ENCODE peak calls at places on chromosome 18, in nine cellular contexts. One of them, this sample, is unnamed.

GRCh38 chr18:36214811-36215210 is 27.5 kb downstream of the MOCOS start:
- DNase-seq in CD4-positive, alpha-beta T cell: no peak
- DNase-seq in naive thymus-derived CD4-positive, alpha-beta T cell: no peak
- DNase-seq in substantia nigra: no peak
- DNase-seq in astrocyte of the spinal cord: no peak
- DNase-seq in fibroblast of the conjunctiva: no peak
- DNase-seq in D341Med: peak; percentile 26
- DNase-seq in NCI-H1105: no peak
- DNase-seq in stimulated activated CD4-positive, alpha-beta T cell treated with anti-CD3 and anti-CD28 coated beads, TNF-alpha, amount 100 ng/mL, for 1 hour: no peak
- DNase-seq in this sample: peak; percentile 67

GRCh38 chr18:73646772-73647171 is 500.9 kb downstream of the FBXO15 start:
- DNase-seq in stimulated activated CD4-positive, alpha-beta T cell treated with anti-CD3 and anti-CD28 coated beads, TNF-alpha, amount 100 ng/mL, for 1 hour: no peak
- DNase-seq in astrocyte of the spinal cord: peak; percentile 86
- DNase-seq in substantia nigra: no peak
- DNase-seq in NCI-H1105: no peak
- DNase-seq in naive thymus-derived CD4-positive, alpha-beta T cell: no peak
- DNase-seq in D341Med: no peak
- DNase-seq in CD4-positive, alpha-beta T cell: no peak
- DNase-seq in fibroblast of the conjunctiva: peak; percentile 26
- DNase-seq in this sample: no peak

GRCh38 chr18:36729197-36729596 is 99.6 kb downstream of the TPGS2 start:
- DNase-seq in CD4-positive, alpha-beta T cell: no peak
- DNase-seq in D341Med: no peak
- DNase-seq in NCI-H1105: no peak
- DNase-seq in substantia nigra: no peak
- DNase-seq in astrocyte of the spinal cord: no peak
- DNase-seq in stimulated activated CD4-positive, alpha-beta T cell treated with anti-CD3 and anti-CD28 coated beads, TNF-alpha, amount 100 ng/mL, for 1 hour: no peak
- DNase-seq in naive thymus-derived CD4-positive, alpha-beta T cell: no peak
- DNase-seq in fibroblast of the conjunctiva: no peak
- DNase-seq in this sample: no peak

GRCh38 chr18:31685097-31686082 is 1.0 kb upstream of the B4GALT6 start:
- DNase-seq in astrocyte of the spinal cord: peak; percentile 79
- DNase-seq in CD4-positive, alpha-beta T cell: peak; percentile 51
- DNase-seq in fibroblast of the conjunctiva: peak; percentile 45
- DNase-seq in D341Med: peak; percentile 96
- DNase-seq in naive thymus-derived CD4-positive, alpha-beta T cell: peak; percentile 22
- DNase-seq in NCI-H1105: peak; percentile 91
- DNase-seq in substantia nigra: peak; percentile 45
- DNase-seq in stimulated activated CD4-positive, alpha-beta T cell treated with anti-CD3 and anti-CD28 coated beads, TNF-alpha, amount 100 ng/mL, for 1 hour: no peak
- DNase-seq in this sample: peak; percentile 90

GRCh38 chr18:21267370-21267769 is 25.3 kb downstream of the GREB1L start:
- DNase-seq in astrocyte of the spinal cord: no peak
- DNase-seq in D341Med: no peak
- DNase-seq in substantia nigra: no peak
- DNase-seq in stimulated activated CD4-positive, alpha-beta T cell treated with anti-CD3 and anti-CD28 coated beads, TNF-alpha, amount 100 ng/mL, for 1 hour: no peak
- DNase-seq in naive thymus-derived CD4-positive, alpha-beta T cell: no peak
- DNase-seq in NCI-H1105: no peak
- DNase-seq in fibroblast of the conjunctiva: no peak
- DNase-seq in CD4-positive, alpha-beta T cell: no peak
- DNase-seq in this sample: no peak

GRCh38 chr18:7754258-7754657 is 187.1 kb downstream of the PTPRM start:
- DNase-seq in CD4-positive, alpha-beta T cell: no peak
- DNase-seq in NCI-H1105: no peak
- DNase-seq in D341Med: no peak
- DNase-seq in fibroblast of the conjunctiva: no peak
- DNase-seq in substantia nigra: no peak
- DNase-seq in naive thymus-derived CD4-positive, alpha-beta T cell: no peak
- DNase-seq in stimulated activated CD4-positive, alpha-beta T cell treated with anti-CD3 and anti-CD28 coated beads, TNF-alpha, amount 100 ng/mL, for 1 hour: no peak
- DNase-seq in astrocyte of the spinal cord: no peak
- DNase-seq in this sample: no peak

GRCh38 chr18:45634454-45634853 is 19.2 kb downstream of the SLC14A2 start:
- DNase-seq in substantia nigra: no peak
- DNase-seq in D341Med: no peak
- DNase-seq in CD4-positive, alpha-beta T cell: no peak
- DNase-seq in fibroblast of the conjunctiva: no peak
- DNase-seq in stimulated activated CD4-positive, alpha-beta T cell treated with anti-CD3 and anti-CD28 coated beads, TNF-alpha, amount 100 ng/mL, for 1 hour: no peak
- DNase-seq in astrocyte of the spinal cord: no peak
- DNase-seq in NCI-H1105: no peak
- DNase-seq in naive thymus-derived CD4-positive, alpha-beta T cell: no peak
- DNase-seq in this sample: no peak

GRCh38 chr18:62209046-62209445 is 22.0 kb downstream of the RELCH start:
- DNase-seq in fibroblast of the conjunctiva: no peak
- DNase-seq in astrocyte of the spinal cord: no peak
- DNase-seq in naive thymus-derived CD4-positive, alpha-beta T cell: no peak
- DNase-seq in D341Med: no peak
- DNase-seq in CD4-positive, alpha-beta T cell: no peak
- DNase-seq in stimulated activated CD4-positive, alpha-beta T cell treated with anti-CD3 and anti-CD28 coated beads, TNF-alpha, amount 100 ng/mL, for 1 hour: no peak
- DNase-seq in NCI-H1105: no peak
- DNase-seq in substantia nigra: no peak
- DNase-seq in this sample: no peak

GRCh38 chr18:77648415-77648814 is 398.8 kb downstream of the GALR1 start:
- DNase-seq in substantia nigra: no peak
- DNase-seq in NCI-H1105: no peak
- DNase-seq in CD4-positive, alpha-beta T cell: no peak
- DNase-seq in astrocyte of the spinal cord: no peak
- DNase-seq in fibroblast of the conjunctiva: no peak
- DNase-seq in stimulated activated CD4-positive, alpha-beta T cell treated with anti-CD3 and anti-CD28 coated beads, TNF-alpha, amount 100 ng/mL, for 1 hour: no peak
- DNase-seq in naive thymus-derived CD4-positive, alpha-beta T cell: no peak
- DNase-seq in D341Med: no peak
- DNase-seq in this sample: no peak

GRCh38 chr18:957829-958228 is 53.2 kb downstream of the ADCYAP1 start:
- DNase-seq in naive thymus-derived CD4-positive, alpha-beta T cell: no peak
- DNase-seq in NCI-H1105: no peak
- DNase-seq in astrocyte of the spinal cord: no peak
- DNase-seq in D341Med: no peak
- DNase-seq in fibroblast of the conjunctiva: no peak
- DNase-seq in CD4-positive, alpha-beta T cell: no peak
- DNase-seq in stimulated activated CD4-positive, alpha-beta T cell treated with anti-CD3 and anti-CD28 coated beads, TNF-alpha, amount 100 ng/mL, for 1 hour: no peak
- DNase-seq in substantia nigra: no peak
- DNase-seq in this sample: no peak

GRCh38 chr18:58540381-58540943 is 88.4 kb downstream of the ALPK2 start:
- DNase-seq in CD4-positive, alpha-beta T cell: no peak
- DNase-seq in substantia nigra: no peak
- DNase-seq in stimulated activated CD4-positive, alpha-beta T cell treated with anti-CD3 and anti-CD28 coated beads, TNF-alpha, amount 100 ng/mL, for 1 hour: no peak
- DNase-seq in fibroblast of the conjunctiva: no peak
- DNase-seq in NCI-H1105: no peak
- DNase-seq in D341Med: no peak
- DNase-seq in astrocyte of the spinal cord: no peak
- DNase-seq in naive thymus-derived CD4-positive, alpha-beta T cell: no peak
- DNase-seq in this sample: no peak

GRCh38 chr18:69282371-69282770 is 118.3 kb upstream of the DOK6 start:
- DNase-seq in NCI-H1105: no peak
- DNase-seq in stimulated activated CD4-positive, alpha-beta T cell treated with anti-CD3 and anti-CD28 coated beads, TNF-alpha, amount 100 ng/mL, for 1 hour: no peak
- DNase-seq in substantia nigra: no peak
- DNase-seq in D341Med: no peak
- DNase-seq in naive thymus-derived CD4-positive, alpha-beta T cell: no peak
- DNase-seq in astrocyte of the spinal cord: no peak
- DNase-seq in fibroblast of the conjunctiva: no peak
- DNase-seq in CD4-positive, alpha-beta T cell: no peak
- DNase-seq in this sample: no peak

GRCh38 chr18:9613550-9614400 is 584 bp downstream of the PPP4R1 start:
- DNase-seq in fibroblast of the conjunctiva: no peak
- DNase-seq in CD4-positive, alpha-beta T cell: peak; percentile 47
- DNase-seq in D341Med: peak; percentile 83
- DNase-seq in NCI-H1105: peak; percentile 3
- DNase-seq in stimulated activated CD4-positive, alpha-beta T cell treated with anti-CD3 and anti-CD28 coated beads, TNF-alpha, amount 100 ng/mL, for 1 hour: no peak
- DNase-seq in naive thymus-derived CD4-positive, alpha-beta T cell: peak; percentile 28
- DNase-seq in substantia nigra: peak; percentile 24
- DNase-seq in astrocyte of the spinal cord: peak; percentile 49
- DNase-seq in this sample: peak; percentile 93

GRCh38 chr18:65988972-65989371 is 238.2 kb downstream of the CDH7 start:
- DNase-seq in astrocyte of the spinal cord: no peak
- DNase-seq in naive thymus-derived CD4-positive, alpha-beta T cell: no peak
- DNase-seq in CD4-positive, alpha-beta T cell: no peak
- DNase-seq in NCI-H1105: no peak
- DNase-seq in fibroblast of the conjunctiva: no peak
- DNase-seq in stimulated activated CD4-positive, alpha-beta T cell treated with anti-CD3 and anti-CD28 coated beads, TNF-alpha, amount 100 ng/mL, for 1 hour: no peak
- DNase-seq in substantia nigra: no peak
- DNase-seq in D341Med: no peak
- DNase-seq in this sample: no peak

GRCh38 chr18:56709463-56709862 is 58.3 kb downstream of the WDR7 start:
- DNase-seq in stimulated activated CD4-positive, alpha-beta T cell treated with anti-CD3 and anti-CD28 coated beads, TNF-alpha, amount 100 ng/mL, for 1 hour: peak; percentile 14
- DNase-seq in astrocyte of the spinal cord: peak; percentile 87
- DNase-seq in D341Med: peak; percentile 39
- DNase-seq in NCI-H1105: no peak
- DNase-seq in fibroblast of the conjunctiva: peak; percentile 46
- DNase-seq in substantia nigra: no peak
- DNase-seq in naive thymus-derived CD4-positive, alpha-beta T cell: peak; percentile 20
- DNase-seq in CD4-positive, alpha-beta T cell: no peak
- DNase-seq in this sample: no peak

GRCh38 chr18:55462652-55463051 is 125.3 kb downstream of the TCF4 start:
- DNase-seq in naive thymus-derived CD4-positive, alpha-beta T cell: no peak
- DNase-seq in D341Med: peak; percentile 34
- DNase-seq in astrocyte of the spinal cord: no peak
- DNase-seq in stimulated activated CD4-positive, alpha-beta T cell treated with anti-CD3 and anti-CD28 coated beads, TNF-alpha, amount 100 ng/mL, for 1 hour: no peak
- DNase-seq in substantia nigra: no peak
- DNase-seq in fibroblast of the conjunctiva: no peak
- DNase-seq in NCI-H1105: no peak
- DNase-seq in CD4-positive, alpha-beta T cell: no peak
- DNase-seq in this sample: no peak

GRCh38 chr18:77025831-77026363 is 106.7 kb downstream of the MBP start:
- DNase-seq in astrocyte of the spinal cord: no peak
- DNase-seq in NCI-H1105: no peak
- DNase-seq in D341Med: no peak
- DNase-seq in fibroblast of the conjunctiva: no peak
- DNase-seq in stimulated activated CD4-positive, alpha-beta T cell treated with anti-CD3 and anti-CD28 coated beads, TNF-alpha, amount 100 ng/mL, for 1 hour: no peak
- DNase-seq in substantia nigra: no peak
- DNase-seq in CD4-positive, alpha-beta T cell: no peak
- DNase-seq in naive thymus-derived CD4-positive, alpha-beta T cell: no peak
- DNase-seq in this sample: no peak

GRCh38 chr18:72869786-72870185 is 2.0 kb upstream of the NETO1 start:
- DNase-seq in fibroblast of the conjunctiva: no peak
- DNase-seq in D341Med: peak; percentile 22
- DNase-seq in NCI-H1105: no peak
- DNase-seq in CD4-positive, alpha-beta T cell: no peak
- DNase-seq in naive thymus-derived CD4-positive, alpha-beta T cell: no peak
- DNase-seq in stimulated activated CD4-positive, alpha-beta T cell treated with anti-CD3 and anti-CD28 coated beads, TNF-alpha, amount 100 ng/mL, for 1 hour: no peak
- DNase-seq in astrocyte of the spinal cord: peak; percentile 29
- DNase-seq in substantia nigra: no peak
- DNase-seq in this sample: peak; percentile 81

GRCh38 chr18:2953935-2954641 is 58.9 kb downstream of the LPIN2 start:
- DNase-seq in astrocyte of the spinal cord: no peak
- DNase-seq in D341Med: no peak
- DNase-seq in substantia nigra: no peak
- DNase-seq in fibroblast of the conjunctiva: no peak
- DNase-seq in naive thymus-derived CD4-positive, alpha-beta T cell: no peak
- DNase-seq in NCI-H1105: no peak
- DNase-seq in CD4-positive, alpha-beta T cell: no peak
- DNase-seq in stimulated activated CD4-positive, alpha-beta T cell treated with anti-CD3 and anti-CD28 coated beads, TNF-alpha, amount 100 ng/mL, for 1 hour: no peak
- DNase-seq in this sample: no peak

GRCh38 chr18:72638353-72638752 is 94.2 kb upstream of the CBLN2 start:
- DNase-seq in naive thymus-derived CD4-positive, alpha-beta T cell: no peak
- DNase-seq in CD4-positive, alpha-beta T cell: no peak
- DNase-seq in D341Med: no peak
- DNase-seq in astrocyte of the spinal cord: no peak
- DNase-seq in substantia nigra: no peak
- DNase-seq in fibroblast of the conjunctiva: no peak
- DNase-seq in stimulated activated CD4-positive, alpha-beta T cell treated with anti-CD3 and anti-CD28 coated beads, TNF-alpha, amount 100 ng/mL, for 1 hour: no peak
- DNase-seq in NCI-H1105: no peak
- DNase-seq in this sample: no peak

GRCh38 chr18:11309172-11309571 is 159.8 kb upstream of the PIEZO2 start:
- DNase-seq in naive thymus-derived CD4-positive, alpha-beta T cell: no peak
- DNase-seq in substantia nigra: no peak
- DNase-seq in NCI-H1105: no peak
- DNase-seq in D341Med: no peak
- DNase-seq in fibroblast of the conjunctiva: no peak
- DNase-seq in CD4-positive, alpha-beta T cell: no peak
- DNase-seq in astrocyte of the spinal cord: no peak
- DNase-seq in stimulated activated CD4-positive, alpha-beta T cell treated with anti-CD3 and anti-CD28 coated beads, TNF-alpha, amount 100 ng/mL, for 1 hour: no peak
- DNase-seq in this sample: no peak

GRCh38 chr18:74353169-74353775 is 37.6 kb downstream of the C18orf63 start:
- DNase-seq in astrocyte of the spinal cord: peak; percentile 66
- DNase-seq in stimulated activated CD4-positive, alpha-beta T cell treated with anti-CD3 and anti-CD28 coated beads, TNF-alpha, amount 100 ng/mL, for 1 hour: peak; percentile 28
- DNase-seq in substantia nigra: peak; percentile 58
- DNase-seq in CD4-positive, alpha-beta T cell: peak; percentile 54
- DNase-seq in D341Med: peak; percentile 64
- DNase-seq in NCI-H1105: peak; percentile 59
- DNase-seq in naive thymus-derived CD4-positive, alpha-beta T cell: peak; percentile 71
- DNase-seq in fibroblast of the conjunctiva: peak; percentile 62
- DNase-seq in this sample: no peak

GRCh38 chr18:63817441-63818051 is 42.3 kb downstream of the SERPINB7 start:
- DNase-seq in stimulated activated CD4-positive, alpha-beta T cell treated with anti-CD3 and anti-CD28 coated beads, TNF-alpha, amount 100 ng/mL, for 1 hour: no peak
- DNase-seq in D341Med: no peak
- DNase-seq in naive thymus-derived CD4-positive, alpha-beta T cell: no peak
- DNase-seq in substantia nigra: no peak
- DNase-seq in fibroblast of the conjunctiva: no peak
- DNase-seq in NCI-H1105: no peak
- DNase-seq in astrocyte of the spinal cord: peak; percentile 44
- DNase-seq in CD4-positive, alpha-beta T cell: no peak
- DNase-seq in this sample: no peak

GRCh38 chr18:75545189-75545588 is 117.7 kb upstream of the SMIM21 start:
- DNase-seq in NCI-H1105: no peak
- DNase-seq in naive thymus-derived CD4-positive, alpha-beta T cell: no peak
- DNase-seq in astrocyte of the spinal cord: no peak
- DNase-seq in D341Med: no peak
- DNase-seq in stimulated activated CD4-positive, alpha-beta T cell treated with anti-CD3 and anti-CD28 coated beads, TNF-alpha, amount 100 ng/mL, for 1 hour: no peak
- DNase-seq in fibroblast of the conjunctiva: no peak
- DNase-seq in substantia nigra: no peak
- DNase-seq in CD4-positive, alpha-beta T cell: no peak
- DNase-seq in this sample: no peak

GRCh38 chr18:58896268-58896667 is 31.6 kb downstream of the ZNF532 start:
- DNase-seq in fibroblast of the conjunctiva: no peak
- DNase-seq in NCI-H1105: no peak
- DNase-seq in CD4-positive, alpha-beta T cell: no peak
- DNase-seq in substantia nigra: no peak
- DNase-seq in stimulated activated CD4-positive, alpha-beta T cell treated with anti-CD3 and anti-CD28 coated beads, TNF-alpha, amount 100 ng/mL, for 1 hour: no peak
- DNase-seq in astrocyte of the spinal cord: no peak
- DNase-seq in naive thymus-derived CD4-positive, alpha-beta T cell: no peak
- DNase-seq in D341Med: peak; percentile 77
- DNase-seq in this sample: no peak

GRCh38 chr18:59379772-59380530 is 20.9 kb upstream of the LMAN1 start:
- DNase-seq in substantia nigra: no peak
- DNase-seq in naive thymus-derived CD4-positive, alpha-beta T cell: no peak
- DNase-seq in D341Med: no peak
- DNase-seq in NCI-H1105: no peak
- DNase-seq in astrocyte of the spinal cord: peak; percentile 40
- DNase-seq in stimulated activated CD4-positive, alpha-beta T cell treated with anti-CD3 and anti-CD28 coated beads, TNF-alpha, amount 100 ng/mL, for 1 hour: no peak
- DNase-seq in CD4-positive, alpha-beta T cell: no peak
- DNase-seq in fibroblast of the conjunctiva: peak; percentile 35
- DNase-seq in this sample: no peak

GRCh38 chr18:3062798-3063563 is 50.0 kb upstream of the LPIN2 start:
- DNase-seq in D341Med: peak; percentile 80
- DNase-seq in astrocyte of the spinal cord: peak; percentile 28
- DNase-seq in CD4-positive, alpha-beta T cell: peak; percentile 79
- DNase-seq in substantia nigra: peak; percentile 76
- DNase-seq in stimulated activated CD4-positive, alpha-beta T cell treated with anti-CD3 and anti-CD28 coated beads, TNF-alpha, amount 100 ng/mL, for 1 hour: peak; percentile 42
- DNase-seq in fibroblast of the conjunctiva: peak; percentile 6
- DNase-seq in naive thymus-derived CD4-positive, alpha-beta T cell: peak; percentile 63
- DNase-seq in NCI-H1105: no peak
- DNase-seq in this sample: peak; percentile 89

GRCh38 chr18:76569644-76570415 is 74.8 kb upstream of the ZNF516 start:
- DNase-seq in naive thymus-derived CD4-positive, alpha-beta T cell: no peak
- DNase-seq in NCI-H1105: no peak
- DNase-seq in CD4-positive, alpha-beta T cell: no peak
- DNase-seq in stimulated activated CD4-positive, alpha-beta T cell treated with anti-CD3 and anti-CD28 coated beads, TNF-alpha, amount 100 ng/mL, for 1 hour: no peak
- DNase-seq in fibroblast of the conjunctiva: no peak
- DNase-seq in D341Med: no peak
- DNase-seq in substantia nigra: no peak
- DNase-seq in astrocyte of the spinal cord: no peak
- DNase-seq in this sample: no peak

GRCh38 chr18:58955738-58956137 is 91.1 kb downstream of the ZNF532 start:
- DNase-seq in stimulated activated CD4-positive, alpha-beta T cell treated with anti-CD3 and anti-CD28 coated beads, TNF-alpha, amount 100 ng/mL, for 1 hour: no peak
- DNase-seq in CD4-positive, alpha-beta T cell: no peak
- DNase-seq in D341Med: no peak
- DNase-seq in substantia nigra: no peak
- DNase-seq in naive thymus-derived CD4-positive, alpha-beta T cell: no peak
- DNase-seq in fibroblast of the conjunctiva: no peak
- DNase-seq in NCI-H1105: no peak
- DNase-seq in astrocyte of the spinal cord: no peak
- DNase-seq in this sample: no peak

GRCh38 chr18:697771-698170 is 14.7 kb downstream of the ENOSF1 start:
- DNase-seq in naive thymus-derived CD4-positive, alpha-beta T cell: no peak
- DNase-seq in CD4-positive, alpha-beta T cell: no peak
- DNase-seq in astrocyte of the spinal cord: no peak
- DNase-seq in fibroblast of the conjunctiva: no peak
- DNase-seq in substantia nigra: no peak
- DNase-seq in NCI-H1105: no peak
- DNase-seq in stimulated activated CD4-positive, alpha-beta T cell treated with anti-CD3 and anti-CD28 coated beads, TNF-alpha, amount 100 ng/mL, for 1 hour: no peak
- DNase-seq in D341Med: no peak
- DNase-seq in this sample: no peak

GRCh38 chr18:57921708-57922107 is 118.6 kb upstream of the ATP8B1 start:
- DNase-seq in CD4-positive, alpha-beta T cell: no peak
- DNase-seq in fibroblast of the conjunctiva: no peak
- DNase-seq in naive thymus-derived CD4-positive, alpha-beta T cell: no peak
- DNase-seq in D341Med: no peak
- DNase-seq in NCI-H1105: no peak
- DNase-seq in astrocyte of the spinal cord: peak; percentile 16
- DNase-seq in substantia nigra: no peak
- DNase-seq in stimulated activated CD4-positive, alpha-beta T cell treated with anti-CD3 and anti-CD28 coated beads, TNF-alpha, amount 100 ng/mL, for 1 hour: no peak
- DNase-seq in this sample: no peak